ENCODE peak calls at places on chromosomes 5 and 9, in six cellular contexts. C, S, F, A, Y and E are unnamed samples.

GRCh38 chr5:373710-374602 is 52.4 kb downstream of the AHRR start:
- DNase-seq in C (peak), S (peak), F (peak), A (peak), Y (no peak), E (peak)

GRCh38 chr9:21326526-21327139 is 8.6 kb downstream of the KLHL9 start:
- DNase-seq in C (no peak), S (no peak), F (no peak), A (no peak), Y (no peak), E (no peak)

GRCh38 chr9:113558632-113559502 is 95.3 kb downstream of the RGS3 start:
- DNase-seq in C (no peak), S (no peak), F (peak), A (peak), Y (no peak), E (peak)

GRCh38 chr5:36728697-36729543 is 122.5 kb downstream of the SLC1A3 start:
- DNase-seq in C (no peak), S (no peak), F (no peak), A (no peak), Y (peak), E (no peak)

GRCh38 chr5:11048760-11049159 is 287.7 kb upstream of the DAP start:
- DNase-seq in C (no peak), S (no peak), F (no peak), A (no peak), Y (no peak), E (no peak)

GRCh38 chr9:34701023-34701768 is 8.7 kb downstream of the CCL21 start:
- DNase-seq in C (peak), S (peak), F (peak), A (peak), Y (peak), E (peak)

GRCh38 chr9:87310827-87311564 is 186.7 kb upstream of the DAPK1 start:
- DNase-seq in C (no peak), S (no peak), F (no peak), A (no peak), Y (no peak), E (no peak)

GRCh38 chr9:129405831-129406220 is 215.1 kb downstream of the C9orf50 start:
- DNase-seq in C (no peak), S (no peak), F (no peak), A (no peak), Y (no peak), E (no peak)

GRCh38 chr5:91042856-91043255 is 340.3 kb downstream of the ARRDC3 start:
- DNase-seq in C (no peak), S (no peak), F (no peak), A (no peak), Y (no peak), E (no peak)

GRCh38 chr9:36609306-36609705 is 36.6 kb downstream of the MELK start:
- DNase-seq in C (no peak), S (no peak), F (no peak), A (no peak), Y (no peak), E (no peak)

GRCh38 chr5:143836161-143836725 is 24.3 kb downstream of the HMHB1 start:
- DNase-seq in C (no peak), S (no peak), F (no peak), A (no peak), Y (no peak), E (no peak)

GRCh38 chr9:17600962-17601593 is 22.2 kb downstream of the SH3GL2 start:
- DNase-seq in C (no peak), S (no peak), F (no peak), A (no peak), Y (peak), E (no peak)

GRCh38 chr9:14440062-14440461 is 126.1 kb upstream of the NFIB start:
- DNase-seq in C (no peak), S (no peak), F (no peak), A (no peak), Y (no peak), E (no peak)